ENCODE peak calls at places on chromosome 15, in eight cellular contexts. One of them, this sample, is unnamed.

GRCh38 chr15:51708013-51708412 is 26.7 kb downstream of the SCG3 start:
- DNase-seq in K562: no peak
- DNase-seq in NCI-H2107: no peak
- DNase-seq in nephron progenitor cell: no peak
- DNase-seq in stomach: no peak
- DNase-seq in T-helper 17 cell: no peak
- DNase-seq in naive thymus-derived CD8-positive, alpha-beta T cell: no peak
- DNase-seq in fibroblast of the aortic adventitia: peak; percentile 10
- DNase-seq in this sample: no peak

GRCh38 chr15:43998607-43999006 is 171.8 kb downstream of the WDR76 start:
- DNase-seq in fibroblast of the aortic adventitia: peak; percentile 96
- DNase-seq in K562: no peak
- DNase-seq in stomach: no peak
- DNase-seq in naive thymus-derived CD8-positive, alpha-beta T cell: no peak
- DNase-seq in NCI-H2107: no peak
- DNase-seq in nephron progenitor cell: no peak
- DNase-seq in T-helper 17 cell: no peak
- DNase-seq in this sample: peak; percentile 20

GRCh38 chr15:22887157-22887951 is 48.9 kb downstream of the NIPA2 start:
- DNase-seq in fibroblast of the aortic adventitia: peak; percentile 36
- DNase-seq in NCI-H2107: no peak
- DNase-seq in naive thymus-derived CD8-positive, alpha-beta T cell: no peak
- DNase-seq in K562: peak; percentile 53
- DNase-seq in T-helper 17 cell: no peak
- DNase-seq in stomach: no peak
- DNase-seq in nephron progenitor cell: no peak
- DNase-seq in this sample: peak; percentile 69

GRCh38 chr15:42385206-42385979 is 26.1 kb downstream of the CAPN3 start:
- DNase-seq in nephron progenitor cell: peak; percentile 54
- DNase-seq in naive thymus-derived CD8-positive, alpha-beta T cell: no peak
- DNase-seq in K562: peak; percentile 76
- DNase-seq in NCI-H2107: no peak
- DNase-seq in stomach: peak; percentile 31
- DNase-seq in T-helper 17 cell: no peak
- DNase-seq in fibroblast of the aortic adventitia: peak; percentile 60
- DNase-seq in this sample: no peak

GRCh38 chr15:70088427-70088826 is 9.3 kb downstream of the TLE3 start:
- DNase-seq in nephron progenitor cell: no peak
- DNase-seq in K562: no peak
- DNase-seq in T-helper 17 cell: no peak
- DNase-seq in naive thymus-derived CD8-positive, alpha-beta T cell: no peak
- DNase-seq in NCI-H2107: no peak
- DNase-seq in stomach: no peak
- DNase-seq in fibroblast of the aortic adventitia: no peak
- DNase-seq in this sample: no peak

GRCh38 chr15:28246605-28247004 is 75.4 kb downstream of the HERC2 start:
- DNase-seq in NCI-H2107: no peak
- DNase-seq in naive thymus-derived CD8-positive, alpha-beta T cell: no peak
- DNase-seq in nephron progenitor cell: no peak
- DNase-seq in fibroblast of the aortic adventitia: no peak
- DNase-seq in K562: no peak
- DNase-seq in stomach: no peak
- DNase-seq in T-helper 17 cell: no peak
- DNase-seq in this sample: no peak

GRCh38 chr15:37773111-37773860 is 161.2 kb upstream of the TMCO5A start:
- DNase-seq in T-helper 17 cell: no peak
- DNase-seq in nephron progenitor cell: no peak
- DNase-seq in fibroblast of the aortic adventitia: peak; percentile 77
- DNase-seq in naive thymus-derived CD8-positive, alpha-beta T cell: no peak
- DNase-seq in K562: no peak
- DNase-seq in NCI-H2107: no peak
- DNase-seq in stomach: no peak
- DNase-seq in this sample: no peak

GRCh38 chr15:63490345-63491034 is 13.9 kb upstream of the USP3 start:
- DNase-seq in NCI-H2107: peak; percentile 26
- DNase-seq in nephron progenitor cell: no peak
- DNase-seq in K562: no peak
- DNase-seq in fibroblast of the aortic adventitia: no peak
- DNase-seq in T-helper 17 cell: no peak
- DNase-seq in stomach: no peak
- DNase-seq in naive thymus-derived CD8-positive, alpha-beta T cell: no peak
- DNase-seq in this sample: no peak

This sample was measured in psoas muscle.